ENCODE peak calls at places on chromosomes 5 and 9, in six cellular contexts. One of them, this sample, is unnamed.

GRCh38 chr5:172114875-172115422 is 73.1 kb downstream of the STK10 start:
- DNase-seq in psoas muscle: peak
- DNase-seq in fibroblast of lung: no peak
- DNase-seq in AG09309: no peak
- DNase-seq in A673: no peak
- DNase-seq in spleen: peak
- DNase-seq in this sample: no peak

GRCh38 chr5:17398439-17398838 is 99.6 kb upstream of the TAF11L2 start:
- DNase-seq in spleen: no peak
- DNase-seq in fibroblast of lung: peak
- DNase-seq in A673: peak
- DNase-seq in psoas muscle: no peak
- DNase-seq in AG09309: peak
- DNase-seq in this sample: peak

GRCh38 chr5:161544350-161544765 is 2.2 kb downstream of the GABRB2 start:
- DNase-seq in AG09309: peak
- DNase-seq in psoas muscle: no peak
- DNase-seq in fibroblast of lung: peak
- DNase-seq in spleen: no peak
- DNase-seq in A673: peak
- DNase-seq in this sample: no peak

GRCh38 chr5:98656106-98656795 is 117.2 kb upstream of the RGMB start:
- DNase-seq in AG09309: no peak
- DNase-seq in A673: peak
- DNase-seq in psoas muscle: no peak
- DNase-seq in fibroblast of lung: peak
- DNase-seq in spleen: no peak
- DNase-seq in this sample: no peak

GRCh38 chr5:59587489-59588337 is 305.8 kb downstream of the PDE4D start:
- DNase-seq in fibroblast of lung: peak
- DNase-seq in psoas muscle: peak
- DNase-seq in AG09309: peak
- DNase-seq in spleen: no peak
- DNase-seq in A673: peak
- DNase-seq in this sample: no peak

GRCh38 chr5:38650540-38651275 is 94.3 kb upstream of the LIFR start:
- DNase-seq in AG09309: no peak
- DNase-seq in A673: peak
- DNase-seq in spleen: no peak
- DNase-seq in psoas muscle: no peak
- DNase-seq in fibroblast of lung: peak
- DNase-seq in this sample: peak

GRCh38 chr9:129559506-129559881 is 61.4 kb downstream of the C9orf50 start:
- DNase-seq in AG09309: no peak
- DNase-seq in spleen: no peak
- DNase-seq in fibroblast of lung: no peak
- DNase-seq in psoas muscle: no peak
- DNase-seq in A673: no peak
- DNase-seq in this sample: no peak

GRCh38 chr5:143016777-143017374 is 246.7 kb downstream of the ARHGAP26 start:
- DNase-seq in A673: peak
- DNase-seq in AG09309: no peak
- DNase-seq in psoas muscle: no peak
- DNase-seq in fibroblast of lung: peak
- DNase-seq in spleen: no peak
- DNase-seq in this sample: no peak

GRCh38 chr5:66894480-66895240 is 298.5 kb downstream of the MAST4 start:
- DNase-seq in psoas muscle: no peak
- DNase-seq in spleen: no peak
- DNase-seq in fibroblast of lung: peak
- DNase-seq in A673: no peak
- DNase-seq in AG09309: no peak
- DNase-seq in this sample: no peak

GRCh38 chr9:37963936-37964739 is 60.2 kb upstream of the SLC25A51 start:
- DNase-seq in spleen: no peak
- DNase-seq in A673: peak
- DNase-seq in psoas muscle: no peak
- DNase-seq in AG09309: peak
- DNase-seq in fibroblast of lung: peak
- DNase-seq in this sample: no peak

GRCh38 chr9:114389612-114390368 is 2.0 kb upstream of the AKNA start:
- DNase-seq in fibroblast of lung: no peak
- DNase-seq in A673: no peak
- DNase-seq in psoas muscle: no peak
- DNase-seq in spleen: peak
- DNase-seq in AG09309: no peak
- DNase-seq in this sample: no peak

GRCh38 chr9:84668204-84669007 is 1.1 kb upstream of the NTRK2 start:
- DNase-seq in AG09309: no peak
- DNase-seq in psoas muscle: peak
- DNase-seq in A673: peak
- DNase-seq in spleen: peak
- DNase-seq in fibroblast of lung: peak
- DNase-seq in this sample: peak

GRCh38 chr9:134315716-134316443 is 10.4 kb upstream of the RXRA start:
- DNase-seq in AG09309: no peak
- DNase-seq in fibroblast of lung: no peak
- DNase-seq in psoas muscle: peak
- DNase-seq in A673: no peak
- DNase-seq in spleen: peak
- DNase-seq in this sample: no peak

GRCh38 chr5:87876616-87877015 is 392.0 kb downstream of the TMEM161B start:
- DNase-seq in psoas muscle: no peak
- DNase-seq in A673: no peak
- DNase-seq in AG09309: no peak
- DNase-seq in spleen: no peak
- DNase-seq in fibroblast of lung: no peak
- DNase-seq in this sample: no peak

GRCh38 chr5:123371575-123372179 is 51.5 kb downstream of the CEP120 start:
- DNase-seq in AG09309: no peak
- DNase-seq in spleen: peak
- DNase-seq in fibroblast of lung: no peak
- DNase-seq in A673: peak
- DNase-seq in psoas muscle: peak
- DNase-seq in this sample: no peak

GRCh38 chr9:87194471-87194870 is 247.2 kb upstream of the GAS1 start:
- DNase-seq in spleen: no peak
- DNase-seq in fibroblast of lung: peak
- DNase-seq in A673: no peak
- DNase-seq in psoas muscle: no peak
- DNase-seq in AG09309: peak
- DNase-seq in this sample: peak

GRCh38 chr5:170783498-170784247 is at the start of gene GABRP:
- DNase-seq in psoas muscle: no peak
- DNase-seq in A673: no peak
- DNase-seq in AG09309: no peak
- DNase-seq in fibroblast of lung: no peak
- DNase-seq in spleen: no peak
- DNase-seq in this sample: no peak

GRCh38 chr5:139812323-139812722 is 16.7 kb downstream of the PSD2 start:
- DNase-seq in psoas muscle: peak
- DNase-seq in fibroblast of lung: no peak
- DNase-seq in spleen: peak
- DNase-seq in A673: no peak
- DNase-seq in AG09309: no peak
- DNase-seq in this sample: no peak

GRCh38 chr5:169701910-169702451 is 64.9 kb downstream of the DOCK2 start:
- DNase-seq in psoas muscle: no peak
- DNase-seq in spleen: no peak
- DNase-seq in AG09309: peak
- DNase-seq in A673: peak
- DNase-seq in fibroblast of lung: peak
- DNase-seq in this sample: no peak

GRCh38 chr9:113707953-113708695 is 168.0 kb upstream of the ZNF618 start:
- DNase-seq in fibroblast of lung: no peak
- DNase-seq in spleen: no peak
- DNase-seq in psoas muscle: no peak
- DNase-seq in AG09309: no peak
- DNase-seq in A673: no peak
- DNase-seq in this sample: no peak

GRCh38 chr5:1431021-1431811 is 14.0 kb downstream of the SLC6A3 start:
- DNase-seq in fibroblast of lung: no peak
- DNase-seq in spleen: peak
- DNase-seq in AG09309: no peak
- DNase-seq in psoas muscle: peak
- DNase-seq in A673: no peak
- DNase-seq in this sample: no peak

GRCh38 chr9:77899679-77900354 is 131.8 kb downstream of the GNAQ start:
- DNase-seq in psoas muscle: no peak
- DNase-seq in fibroblast of lung: peak
- DNase-seq in spleen: no peak
- DNase-seq in AG09309: peak
- DNase-seq in A673: no peak
- DNase-seq in this sample: no peak

GRCh38 chr9:16039988-16040761 is 487.3 kb downstream of the CCDC171 start:
- DNase-seq in A673: no peak
- DNase-seq in fibroblast of lung: peak
- DNase-seq in AG09309: no peak
- DNase-seq in psoas muscle: no peak
- DNase-seq in spleen: no peak
- DNase-seq in this sample: no peak

GRCh38 chr5:132275367-132276220 is 18.1 kb downstream of the PDLIM4 start:
- DNase-seq in spleen: peak
- DNase-seq in A673: no peak
- DNase-seq in fibroblast of lung: no peak
- DNase-seq in AG09309: no peak
- DNase-seq in psoas muscle: no peak
- DNase-seq in this sample: no peak

GRCh38 chr9:98708933-98709911 is at the start of gene GABBR2:
- DNase-seq in AG09309: no peak
- DNase-seq in spleen: no peak
- DNase-seq in fibroblast of lung: peak
- DNase-seq in A673: no peak
- DNase-seq in psoas muscle: no peak
- DNase-seq in this sample: no peak
- H3K4me3 ChIP-seq in AG09309: no peak
- H3K4me3 ChIP-seq in spleen: peak
- H3K4me3 ChIP-seq in fibroblast of lung: no peak
- H3K4me3 ChIP-seq in A673: peak
- H3K4me3 ChIP-seq in psoas muscle: peak
- H3K4me3 ChIP-seq in this sample: no peak

GRCh38 chr5:32540446-32540845 is 44.9 kb upstream of the SUB1 start:
- DNase-seq in psoas muscle: no peak
- DNase-seq in AG09309: no peak
- DNase-seq in fibroblast of lung: no peak
- DNase-seq in spleen: no peak
- DNase-seq in A673: no peak
- DNase-seq in this sample: no peak

GRCh38 chr5:32541241-32541640 is 44.1 kb upstream of the SUB1 start:
- DNase-seq in fibroblast of lung: peak
- DNase-seq in AG09309: no peak
- DNase-seq in A673: no peak
- DNase-seq in psoas muscle: no peak
- DNase-seq in spleen: no peak
- DNase-seq in this sample: no peak

GRCh38 chr5:32539981-32540380 is 45.4 kb upstream of the SUB1 start:
- DNase-seq in psoas muscle: no peak
- DNase-seq in spleen: no peak
- DNase-seq in fibroblast of lung: no peak
- DNase-seq in AG09309: no peak
- DNase-seq in A673: no peak
- DNase-seq in this sample: no peak

GRCh38 chr5:32536246-32536645 is 49.1 kb upstream of the SUB1 start:
- DNase-seq in spleen: no peak
- DNase-seq in A673: no peak
- DNase-seq in psoas muscle: no peak
- DNase-seq in fibroblast of lung: no peak
- DNase-seq in AG09309: no peak
- DNase-seq in this sample: no peak

DNA sequence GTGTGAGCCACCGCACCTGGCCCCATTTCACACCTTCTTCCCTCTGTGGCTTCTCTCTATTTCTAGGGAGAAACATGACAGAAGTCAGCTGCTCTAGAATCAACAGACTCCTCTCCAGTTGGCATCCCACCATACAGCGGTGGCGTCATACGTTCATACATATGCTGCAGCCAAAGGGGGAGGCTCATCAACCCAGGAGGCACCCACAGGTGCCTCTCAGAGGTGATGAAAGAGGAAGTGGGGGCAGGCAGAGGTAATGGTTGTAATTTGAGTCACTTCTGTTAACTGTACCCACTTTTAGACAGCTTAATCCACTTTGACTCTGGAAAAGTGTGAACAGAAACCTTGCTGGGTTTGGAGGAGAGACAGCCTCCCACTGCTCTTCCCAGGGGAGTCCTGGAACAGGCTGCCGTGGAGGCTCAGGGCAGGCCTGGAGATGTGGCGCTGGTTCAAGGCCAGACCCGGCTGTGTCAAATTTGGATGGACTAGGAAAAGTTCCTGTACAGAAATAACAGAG is 47.3 kb upstream of the SUB1 start:
- DNase-seq in spleen: peak
- DNase-seq in A673: no peak
- DNase-seq in fibroblast of lung: no peak
- DNase-seq in psoas muscle: no peak
- DNase-seq in AG09309: no peak
- DNase-seq in this sample: no peak
- TF ChIP-seq CTCF in spleen: no peak
- TF ChIP-seq CTCF in A673: no peak
- TF ChIP-seq CTCF in fibroblast of lung: no peak
- TF ChIP-seq CTCF in psoas muscle: no peak
- TF ChIP-seq CTCF in AG09309: no peak
- TF ChIP-seq CTCF in this sample: no peak

GRCh38 chr9:81397735-81398381 is 291.5 kb downstream of the TLE1 start:
- DNase-seq in psoas muscle: no peak
- DNase-seq in fibroblast of lung: no peak
- DNase-seq in AG09309: no peak
- DNase-seq in A673: peak
- DNase-seq in spleen: no peak
- DNase-seq in this sample: no peak
- H3K4me3 ChIP-seq in psoas muscle: no peak
- H3K4me3 ChIP-seq in fibroblast of lung: no peak
- H3K4me3 ChIP-seq in AG09309: no peak
- H3K4me3 ChIP-seq in A673: no peak
- H3K4me3 ChIP-seq in spleen: no peak
- H3K4me3 ChIP-seq in this sample: no peak

DNA sequence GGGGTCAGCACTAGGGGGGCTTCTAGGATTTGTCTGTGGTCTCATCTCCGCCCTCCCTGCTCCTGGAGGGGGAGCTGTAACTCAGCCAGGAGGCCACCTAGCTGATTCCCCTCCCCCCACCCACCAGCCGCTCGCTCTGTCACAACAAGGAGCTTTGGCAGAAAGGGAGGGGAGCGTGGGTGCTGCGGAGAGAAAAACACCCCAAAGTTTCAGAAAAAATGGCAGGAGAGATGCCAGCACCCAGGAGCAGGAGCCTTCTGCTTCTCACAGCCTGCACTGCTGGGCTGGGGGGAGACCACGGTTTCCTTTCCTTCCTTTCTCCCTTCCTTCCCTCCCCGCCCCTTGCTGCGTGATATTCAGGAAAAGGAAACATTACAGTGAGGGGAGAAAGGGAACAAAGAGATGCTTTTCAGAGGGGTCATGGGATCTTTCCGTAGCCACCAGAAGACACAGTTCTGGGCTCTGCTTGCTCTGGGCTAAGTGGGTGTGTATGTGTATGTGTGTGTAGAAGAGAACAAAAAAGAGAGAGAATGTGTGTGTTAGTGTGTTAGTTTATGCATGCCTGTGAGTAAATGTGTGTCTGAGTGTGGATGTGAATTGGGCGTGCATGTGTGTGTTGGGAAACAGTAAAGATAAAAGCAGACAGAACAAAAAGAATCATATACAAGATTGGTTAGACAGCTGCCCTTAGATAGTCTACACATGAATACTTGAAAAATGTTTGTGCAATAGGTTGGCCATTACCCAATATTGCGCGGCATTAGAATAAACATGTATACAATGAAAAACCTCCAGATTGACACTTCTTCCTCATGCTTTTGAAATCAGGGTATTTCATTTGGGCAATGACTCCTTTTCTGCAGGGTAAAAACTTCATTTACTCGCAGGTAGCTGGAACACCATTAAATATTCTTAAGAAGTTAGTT is 36.4 kb upstream of the HSPA9 start:
- DNase-seq in AG09309: no peak
- DNase-seq in fibroblast of lung: peak
- DNase-seq in A673: peak
- DNase-seq in psoas muscle: no peak
- DNase-seq in spleen: no peak
- DNase-seq in this sample: no peak
- TF ChIP-seq CTCF in AG09309: no peak
- TF ChIP-seq CTCF in fibroblast of lung: no peak
- TF ChIP-seq CTCF in A673: peak
- TF ChIP-seq CTCF in psoas muscle: no peak
- TF ChIP-seq CTCF in spleen: no peak
- TF ChIP-seq CTCF in this sample: no peak